ENCODE peak calls at places on chromosomes 12 and 14, in five cellular contexts. One of them, this sample, is unnamed.

GRCh38 chr14:49971156-49972141 is 78.6 kb downstream of the ARF6 start:
- DNase-seq in IMR-90: peak
- DNase-seq in ovary: no peak
- DNase-seq in A549: no peak
- DNase-seq in neural progenitor cell: no peak
- DNase-seq in this sample: no peak

GRCh38 chr12:118136559-118137003 is 657 bp downstream of the PEBP1 start:
- DNase-seq in IMR-90: peak
- DNase-seq in A549: peak
- DNase-seq in ovary: peak
- DNase-seq in neural progenitor cell: peak
- DNase-seq in this sample: no peak

GRCh38 chr12:43740511-43741100 is 18.0 kb downstream of the PUS7L start:
- DNase-seq in ovary: no peak
- DNase-seq in A549: no peak
- DNase-seq in neural progenitor cell: no peak
- DNase-seq in IMR-90: peak
- DNase-seq in this sample: no peak

GRCh38 chr12:130137141-130138018 is 24.9 kb upstream of the FZD10 start:
- DNase-seq in ovary: no peak
- DNase-seq in neural progenitor cell: peak
- DNase-seq in A549: peak
- DNase-seq in IMR-90: no peak
- DNase-seq in this sample: no peak

GRCh38 chr12:66279127-66279712 is 23.1 kb upstream of the HELB start:
- DNase-seq in neural progenitor cell: peak
- DNase-seq in IMR-90: peak
- DNase-seq in A549: peak
- DNase-seq in ovary: no peak
- DNase-seq in this sample: no peak

GRCh38 chr12:113900711-113901110 is 65.4 kb downstream of the RBM19 start:
- DNase-seq in A549: peak
- DNase-seq in neural progenitor cell: no peak
- DNase-seq in ovary: no peak
- DNase-seq in IMR-90: no peak
- DNase-seq in this sample: no peak

GRCh38 chr14:22122227-22123187 is 448.9 kb upstream of the OR4E1 start:
- DNase-seq in IMR-90: peak
- DNase-seq in ovary: no peak
- DNase-seq in A549: peak
- DNase-seq in neural progenitor cell: peak
- DNase-seq in this sample: no peak

GRCh38 chr12:103840399-103840880 is 594 bp downstream of the NT5DC3 start:
- DNase-seq in neural progenitor cell: no peak
- DNase-seq in A549: peak
- DNase-seq in IMR-90: peak
- DNase-seq in ovary: peak
- DNase-seq in this sample: no peak

GRCh38 chr12:6222009-6222702 is 22.0 kb downstream of the CD9 start:
- DNase-seq in ovary: no peak
- DNase-seq in A549: no peak
- DNase-seq in IMR-90: no peak
- DNase-seq in neural progenitor cell: peak
- DNase-seq in this sample: no peak

GRCh38 chr14:104130974-104131651 is 7.3 kb upstream of the KIF26A start:
- DNase-seq in A549: peak
- DNase-seq in neural progenitor cell: peak
- DNase-seq in IMR-90: peak
- DNase-seq in ovary: peak
- DNase-seq in this sample: no peak

GRCh38 chr12:116257213-116257612 is 20.3 kb downstream of the MED13L start:
- DNase-seq in neural progenitor cell: no peak
- DNase-seq in IMR-90: no peak
- DNase-seq in ovary: no peak
- DNase-seq in A549: peak
- DNase-seq in this sample: no peak

GRCh38 chr12:110661337-110661972 is 27.5 kb downstream of the HVCN1 start:
- DNase-seq in IMR-90: no peak
- DNase-seq in A549: no peak
- DNase-seq in neural progenitor cell: no peak
- DNase-seq in ovary: no peak
- DNase-seq in this sample: no peak

GRCh38 chr12:1173806-1174617 is 183.0 kb downstream of the ERC1 start:
- DNase-seq in A549: no peak
- DNase-seq in ovary: no peak
- DNase-seq in neural progenitor cell: no peak
- DNase-seq in IMR-90: no peak
- DNase-seq in this sample: no peak

GRCh38 chr12:82458101-82458500 is 99.8 kb downstream of the METTL25 start:
- DNase-seq in ovary: no peak
- DNase-seq in A549: no peak
- DNase-seq in neural progenitor cell: no peak
- DNase-seq in IMR-90: no peak
- DNase-seq in this sample: no peak

GRCh38 chr14:83467811-83468210 is 1934.2 kb upstream of the SEL1L start:
- DNase-seq in neural progenitor cell: no peak
- DNase-seq in ovary: no peak
- DNase-seq in A549: no peak
- DNase-seq in IMR-90: peak
- DNase-seq in this sample: no peak

GRCh38 chr12:61757831-61758505 is 502.2 kb upstream of the USP15 start:
- DNase-seq in A549: no peak
- DNase-seq in IMR-90: no peak
- DNase-seq in neural progenitor cell: no peak
- DNase-seq in ovary: no peak
- DNase-seq in this sample: no peak

GRCh38 chr12:110256780-110257431 is 24.1 kb upstream of the ATP2A2 start:
- DNase-seq in neural progenitor cell: no peak
- DNase-seq in A549: peak
- DNase-seq in IMR-90: no peak
- DNase-seq in ovary: peak
- DNase-seq in this sample: peak

GRCh38 chr12:92721668-92722067 is 18.9 kb downstream of the PLEKHG7 start:
- DNase-seq in ovary: no peak
- DNase-seq in IMR-90: no peak
- DNase-seq in neural progenitor cell: no peak
- DNase-seq in A549: no peak
- DNase-seq in this sample: no peak

GRCh38 chr14:54597795-54598443 is 31.0 kb downstream of the SAMD4A start:
- DNase-seq in neural progenitor cell: no peak
- DNase-seq in IMR-90: peak
- DNase-seq in ovary: no peak
- DNase-seq in A549: no peak
- DNase-seq in this sample: no peak

GRCh38 chr14:67228325-67228984 is 12.8 kb upstream of the PALS1 start:
- DNase-seq in ovary: no peak
- DNase-seq in IMR-90: peak
- DNase-seq in neural progenitor cell: no peak
- DNase-seq in A549: no peak
- DNase-seq in this sample: no peak

GRCh38 chr14:71355324-71356201 is 448.3 kb downstream of the PCNX1 start:
- DNase-seq in neural progenitor cell: no peak
- DNase-seq in A549: no peak
- DNase-seq in ovary: peak
- DNase-seq in IMR-90: peak
- DNase-seq in this sample: no peak

GRCh38 chr14:94373708-94374107 is 14.7 kb downstream of the SERPINA1 start:
- DNase-seq in IMR-90: peak
- DNase-seq in ovary: no peak
- DNase-seq in neural progenitor cell: no peak
- DNase-seq in A549: peak
- DNase-seq in this sample: no peak

GRCh38 chr14:73725116-73726024 is 11.2 kb upstream of the PNMA1 start:
- DNase-seq in A549: no peak
- DNase-seq in neural progenitor cell: no peak
- DNase-seq in IMR-90: peak
- DNase-seq in ovary: no peak
- DNase-seq in this sample: no peak

GRCh38 chr12:130405332-130405731 is 67.6 kb downstream of the PIWIL1 start:
- DNase-seq in neural progenitor cell: no peak
- DNase-seq in A549: no peak
- DNase-seq in IMR-90: no peak
- DNase-seq in ovary: no peak
- DNase-seq in this sample: no peak

GRCh38 chr14:92516966-92517350 is 3.4 kb downstream of the RIN3 start:
- DNase-seq in IMR-90: no peak
- DNase-seq in ovary: no peak
- DNase-seq in neural progenitor cell: no peak
- DNase-seq in A549: no peak
- DNase-seq in this sample: no peak

GRCh38 chr12:56082967-56083366 is 3.0 kb downstream of the ERBB3 start:
- DNase-seq in A549: no peak
- DNase-seq in ovary: no peak
- DNase-seq in neural progenitor cell: no peak
- DNase-seq in IMR-90: no peak
- DNase-seq in this sample: no peak

GRCh38 chr12:78210894-78211302 is 380.2 kb downstream of the NAV3 start:
- DNase-seq in IMR-90: peak
- DNase-seq in ovary: no peak
- DNase-seq in A549: peak
- DNase-seq in neural progenitor cell: no peak
- DNase-seq in this sample: no peak

GRCh38 chr14:75864352-75864751 is 117.4 kb downstream of the TGFB3 start:
- DNase-seq in A549: no peak
- DNase-seq in ovary: no peak
- DNase-seq in IMR-90: peak
- DNase-seq in neural progenitor cell: no peak
- DNase-seq in this sample: no peak
- TF ChIP-seq CTCF in A549: no peak
- TF ChIP-seq CTCF in ovary: no peak
- TF ChIP-seq CTCF in IMR-90: no peak
- TF ChIP-seq CTCF in neural progenitor cell: no peak
- TF ChIP-seq CTCF in this sample: no peak

DNA sequence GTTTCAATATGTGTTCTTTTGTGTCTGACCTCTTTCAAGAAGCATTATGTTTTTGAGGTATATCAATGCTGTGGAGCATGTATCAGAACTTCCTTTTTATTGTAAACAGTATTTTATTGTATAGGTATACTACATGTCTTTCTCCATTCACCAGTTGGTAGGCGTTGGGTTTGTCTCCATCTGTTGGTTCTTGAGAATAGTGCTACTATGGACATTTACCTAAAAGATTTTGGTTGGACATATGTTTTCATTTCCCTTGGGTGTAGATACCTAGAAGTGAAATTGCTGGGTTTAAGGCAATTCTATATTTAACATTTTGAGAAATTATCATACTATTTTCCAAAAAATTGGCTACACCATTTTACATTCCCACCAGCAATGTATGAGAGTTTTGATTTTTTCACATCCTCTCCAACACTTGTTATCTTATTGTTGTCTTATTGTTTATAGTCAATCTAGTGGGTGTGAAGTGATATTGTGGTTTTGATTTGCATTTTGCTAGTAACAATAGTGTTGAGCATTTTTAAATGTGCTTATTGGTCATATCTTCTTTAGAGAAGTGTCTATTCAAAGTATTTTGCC is 409.2 kb downstream of the IPO8 start:
- DNase-seq in neural progenitor cell: peak
- DNase-seq in IMR-90: peak
- DNase-seq in A549: peak
- DNase-seq in ovary: no peak
- DNase-seq in this sample: no peak
- TF ChIP-seq CTCF in neural progenitor cell: peak
- TF ChIP-seq CTCF in IMR-90: peak
- TF ChIP-seq CTCF in A549: peak
- TF ChIP-seq CTCF in ovary: no peak
- TF ChIP-seq CTCF in this sample: peak

DNA sequence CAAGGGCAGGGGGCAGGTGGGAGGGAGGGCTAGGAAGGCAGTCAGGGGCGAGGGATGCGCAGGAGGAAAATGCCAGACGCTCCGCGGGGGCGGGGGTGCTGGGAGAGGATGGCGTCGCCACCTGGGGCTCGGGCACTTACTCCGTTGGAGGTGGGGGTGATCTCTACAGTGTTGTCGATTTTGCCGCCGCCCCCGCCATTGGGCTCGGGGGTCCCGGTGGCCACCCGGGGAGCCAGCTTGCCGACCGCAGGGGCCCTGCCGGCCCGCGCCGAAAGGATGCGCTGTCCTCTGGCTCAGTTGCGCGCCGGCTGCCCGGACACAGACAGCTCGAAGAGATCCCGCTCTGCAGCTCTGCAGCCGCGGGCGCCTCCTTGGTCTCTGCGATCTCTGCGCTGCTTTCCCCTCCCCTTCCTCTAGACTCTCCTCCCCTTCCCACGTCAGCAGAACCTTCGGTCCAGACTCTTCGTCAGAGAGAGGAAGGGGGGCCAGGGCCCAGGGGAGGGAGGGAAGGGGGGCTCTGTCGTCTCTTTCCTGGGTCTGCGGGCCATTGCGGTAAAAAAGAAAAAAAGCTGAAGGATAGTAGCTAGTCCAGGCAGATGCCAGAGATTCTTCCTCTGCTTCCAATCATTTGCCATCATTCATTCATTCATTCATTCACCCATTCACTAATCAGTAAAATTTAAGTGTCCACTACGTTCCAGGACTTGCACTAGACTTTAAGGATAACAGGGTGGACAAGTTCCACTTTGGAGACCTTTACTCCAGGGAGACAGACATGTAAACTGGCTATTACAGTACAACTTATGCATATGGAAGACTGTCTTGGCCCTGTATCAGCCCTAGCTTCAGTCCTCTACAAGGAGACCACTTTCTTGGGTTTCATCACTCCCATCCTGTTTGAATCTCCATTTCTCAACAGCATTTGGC is at the start of gene SLC22A17:
- DNase-seq in IMR-90: peak
- DNase-seq in A549: peak
- DNase-seq in neural progenitor cell: peak
- DNase-seq in ovary: peak
- DNase-seq in this sample: peak
- TF ChIP-seq CTCF in IMR-90: peak
- TF ChIP-seq CTCF in A549: no peak
- TF ChIP-seq CTCF in neural progenitor cell: peak
- TF ChIP-seq CTCF in ovary: no peak
- TF ChIP-seq CTCF in this sample: peak

DNA sequence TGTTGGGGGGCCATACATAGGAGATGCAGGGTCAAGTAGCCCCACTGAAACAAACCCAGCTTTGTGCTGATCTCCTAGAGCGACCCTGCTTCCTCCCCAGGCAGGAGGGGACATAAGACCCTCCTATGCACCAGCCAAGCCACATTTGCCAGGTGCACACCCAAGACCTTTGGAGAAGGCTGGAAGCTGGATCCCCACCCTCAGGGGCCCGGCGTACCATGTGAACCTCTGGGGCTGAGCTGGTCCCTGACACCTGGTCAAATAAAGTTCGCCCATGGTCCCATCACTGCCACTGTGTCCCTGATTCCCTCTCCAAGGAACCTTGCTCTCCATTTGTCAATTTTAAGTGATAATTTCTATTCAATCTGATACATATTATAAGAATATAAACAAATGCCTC is 162.1 kb upstream of the VASH1 start:
- DNase-seq in neural progenitor cell: no peak
- DNase-seq in ovary: no peak
- DNase-seq in A549: no peak
- DNase-seq in IMR-90: no peak
- DNase-seq in this sample: no peak
- TF ChIP-seq CTCF in neural progenitor cell: no peak
- TF ChIP-seq CTCF in ovary: no peak
- TF ChIP-seq CTCF in A549: no peak
- TF ChIP-seq CTCF in IMR-90: no peak
- TF ChIP-seq CTCF in this sample: no peak

This sample was measured in osteocyte.